ENCODE peak calls at places on chromosomes 6 and 20, in five cellular contexts. U, M, A, P and J are unnamed samples.
A peak's percentile ranks its signal among the peaks of the same experiment; 100 is the strongest.

GRCh38 chr6:166987448-166987847 is 11.7 kb upstream of the CEP43 start:
- DNase-seq in P (no peak), U (no peak), A (no peak), M (no peak), J (no peak)

GRCh38 chr6:111573892-111574800 is 31.5 kb downstream of the TRAF3IP2 start:
- DNase-seq in A (peak; percentile 79), P (no peak), U (no peak), M (peak; percentile 87), J (no peak)

GRCh38 chr20:38063911-38064310 is 30.4 kb downstream of the RPRD1B start:
- DNase-seq in A (no peak), M (no peak), P (no peak), U (no peak), J (no peak)

GRCh38 chr20:33311989-33312388 is 29.0 kb downstream of the BPIFB1 start:
- DNase-seq in M (no peak), A (no peak), U (no peak), P (no peak), J (no peak)

GRCh38 chr6:11245406-11245990 is 13.0 kb upstream of the NEDD9 start:
- DNase-seq in M (no peak), A (no peak), U (no peak), P (no peak), J (no peak)

GRCh38 chr6:119116712-119117281 is 38.3 kb upstream of the FAM184A start:
- DNase-seq in A (no peak), U (no peak), M (peak; percentile 2), P (no peak), J (peak; percentile 39)

GRCh38 chr20:52105573-52106422 is 85.8 kb downstream of the ZFP64 start:
- DNase-seq in U (no peak), P (no peak), A (peak; percentile 17), M (peak; percentile 40), J (peak; percentile 60)

GRCh38 chr20:46354920-46355654 is 46.8 kb upstream of the CDH22 start:
- DNase-seq in P (no peak), U (no peak), M (no peak), A (no peak), J (no peak)

GRCh38 chr6:152682141-152682540 is 15.6 kb upstream of the MYCT1 start:
- DNase-seq in M (no peak), P (no peak), A (no peak), U (no peak), J (no peak)

GRCh38 chr6:20954325-20954724 is 420.1 kb downstream of the CDKAL1 start:
- DNase-seq in A (no peak), U (no peak), P (no peak), M (peak; percentile 10), J (no peak)

GRCh38 chr6:28803337-28803709 is 120.5 kb downstream of the TRIM27 start:
- DNase-seq in A (no peak), U (no peak), M (no peak), P (no peak), J (no peak)

GRCh38 chr6:28769626-28770402 is 154.0 kb downstream of the TRIM27 start:
- DNase-seq in A (peak; percentile 87), U (no peak), M (no peak), P (no peak), J (no peak)

GRCh38 chr20:62285151-62285550 is 17.6 kb upstream of the ADRM1 start:
- DNase-seq in U (no peak), P (no peak), M (no peak), A (no peak), J (no peak)

GRCh38 chr6:4599924-4600323 is 176.3 kb upstream of the CDYL start:
- DNase-seq in M (peak; percentile 89), P (no peak), U (no peak), A (peak; percentile 87), J (no peak)

GRCh38 chr6:161637658-161638057 is 363.8 kb upstream of the AGPAT4 start:
- DNase-seq in M (no peak), U (no peak), A (no peak), P (no peak), J (no peak)

GRCh38 chr6:63634630-63635029 is 972 bp upstream of the PHF3 start:
- DNase-seq in M (no peak), U (no peak), A (no peak), P (no peak), J (no peak)

GRCh38 chr6:132798820-132799538 is 542 bp upstream of the SLC18B1 start:
- DNase-seq in M (peak; percentile 86), P (peak; percentile 51), U (peak; percentile 64), A (peak; percentile 49), J (peak; percentile 83)

GRCh38 chr6:28981391-28981832 is 23.7 kb downstream of the ZNF311 start:
- DNase-seq in P (peak; percentile 78), A (peak; percentile 62), M (no peak), U (no peak), J (peak; percentile 84)

GRCh38 chr6:113672691-113673149 is 184.4 kb upstream of the MARCKS start:
- DNase-seq in U (no peak), A (peak; percentile 36), M (peak; percentile 51), P (peak; percentile 32), J (no peak)

GRCh38 chr6:122657601-122658000 is 47.4 kb downstream of the PKIB start:
- DNase-seq in M (no peak), U (no peak), A (no peak), P (no peak), J (no peak)

DNA sequence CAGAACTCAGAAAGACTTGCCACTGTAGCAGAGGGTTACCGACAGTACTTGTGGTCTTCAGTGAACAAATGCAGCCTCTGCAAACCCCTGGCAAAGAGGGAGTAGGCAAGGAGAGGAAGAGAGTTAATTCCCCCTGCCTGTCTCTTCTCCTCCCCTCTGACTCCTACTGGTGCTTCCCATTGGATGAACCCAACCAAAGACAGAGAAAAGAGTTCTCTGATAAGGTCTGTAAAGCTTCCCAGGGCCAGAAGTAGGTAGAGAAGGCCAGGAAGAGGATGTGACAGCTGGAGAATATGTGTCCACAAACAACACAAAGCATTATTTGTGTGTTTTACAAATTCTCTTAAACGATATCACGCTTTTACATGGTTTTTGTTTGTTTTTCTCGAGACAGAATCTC is 72.8 kb upstream of the SHLD1 start:
- DNase-seq in P (no peak), M (no peak), A (no peak), U (no peak), J (no peak)
- TF ChIP-seq CTCF in P (no peak), M (no peak), A (no peak), U (no peak), J (no peak)

DNA sequence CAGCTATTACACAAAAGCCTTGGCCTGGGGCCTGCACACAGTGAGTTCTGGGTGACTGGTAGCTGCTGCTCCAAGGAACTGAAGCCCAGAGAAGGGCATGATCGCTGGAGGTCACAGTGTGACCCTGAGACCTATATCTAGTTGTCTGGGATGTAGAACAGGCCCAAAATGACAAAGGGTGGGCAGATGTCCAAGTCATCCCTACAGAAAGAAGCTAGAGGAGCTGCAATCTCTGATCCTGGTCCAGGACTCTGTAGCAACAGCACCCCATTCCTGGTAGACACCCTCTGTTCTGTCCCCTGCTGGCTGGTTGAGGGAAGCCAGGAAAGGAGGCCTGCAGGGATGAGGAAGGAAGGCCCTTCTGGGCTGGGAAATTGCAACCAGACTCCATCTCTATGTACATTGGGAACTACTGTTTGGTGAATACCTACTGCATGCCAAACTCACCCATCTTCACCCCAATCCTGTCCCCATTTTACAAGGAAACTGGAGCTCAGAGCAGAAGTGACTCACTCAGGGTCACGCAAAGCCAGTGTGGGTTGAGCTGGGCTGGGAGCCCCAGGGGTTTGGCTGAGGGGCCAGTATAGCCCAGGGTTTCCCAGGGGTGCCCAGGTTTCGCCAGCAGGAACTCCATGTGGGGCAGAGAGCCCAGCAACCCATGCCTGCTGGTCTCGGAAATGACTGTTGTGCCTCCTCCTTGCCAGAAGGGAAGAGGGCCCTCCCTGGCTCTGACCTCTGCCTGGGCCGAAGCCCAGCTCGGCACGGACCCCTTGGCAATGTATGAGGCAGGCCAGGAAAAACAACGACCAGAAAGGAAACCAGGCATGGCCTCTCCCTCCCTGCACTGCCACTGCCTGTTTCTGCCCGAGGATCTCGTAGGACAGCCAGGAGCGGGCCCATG is 44.9 kb upstream of the TLDC2 start:
- DNase-seq in P (peak; percentile 62), A (peak; percentile 80), M (peak; percentile 89), U (no peak), J (no peak)
- TF ChIP-seq CTCF in P (peak; percentile 45), A (peak; percentile 77), M (peak; percentile 40), U (no peak), J (no peak)

GRCh38 chr6:67884442-67884841 is 750.6 kb upstream of the ADGRB3 start:
- DNase-seq in P (no peak), A (no peak), U (no peak), M (no peak), J (no peak)
- TF ChIP-seq CTCF in P (no peak), A (no peak), U (no peak), M (no peak), J (no peak)

DNA sequence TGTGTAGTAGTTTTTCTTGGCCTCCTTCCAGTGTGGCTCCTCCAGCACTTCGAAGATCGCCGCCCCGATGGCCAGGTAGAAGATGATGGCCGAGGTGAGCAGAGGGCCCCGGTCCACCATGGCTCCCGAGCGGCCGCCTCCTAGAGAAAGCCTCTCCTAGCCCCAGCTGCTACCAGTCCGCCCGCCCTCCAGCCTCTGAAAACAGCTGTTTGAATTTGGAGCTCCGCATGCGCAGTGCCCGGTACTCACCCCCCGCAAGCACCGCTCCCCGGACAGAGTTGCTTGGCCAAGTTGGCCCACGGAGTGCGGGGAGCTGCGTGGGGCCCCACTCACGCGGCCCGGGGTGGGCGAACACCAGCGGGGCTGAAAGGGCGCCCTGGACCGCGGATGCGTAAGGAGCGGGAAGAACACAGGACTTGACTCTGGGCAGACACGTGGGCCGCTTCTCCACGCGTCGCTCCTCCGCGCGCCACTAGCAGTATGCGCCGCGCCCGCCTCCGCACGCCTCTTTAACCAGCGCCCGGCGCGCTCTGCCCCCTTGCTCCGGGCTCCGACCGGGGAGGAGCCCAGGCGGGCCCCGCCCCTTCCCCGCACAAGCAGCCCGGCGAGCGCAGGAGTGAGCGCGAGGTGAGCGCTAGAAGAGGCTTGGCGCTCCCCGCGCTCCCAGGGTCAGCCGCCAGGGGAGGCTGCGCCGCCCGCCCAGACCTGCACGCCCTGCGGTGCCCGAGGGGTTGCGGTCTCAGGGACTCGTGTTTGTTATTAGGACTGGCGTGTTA is at the start of gene KCNK5:
- DNase-seq in M (peak; percentile 17), A (no peak), U (peak; percentile 78), P (peak; percentile 77), J (peak; percentile 93)
- TF ChIP-seq CTCF in M (peak; percentile 8), A (no peak), U (peak; percentile 20), P (peak; percentile 25), J (peak; percentile 85)

DNA sequence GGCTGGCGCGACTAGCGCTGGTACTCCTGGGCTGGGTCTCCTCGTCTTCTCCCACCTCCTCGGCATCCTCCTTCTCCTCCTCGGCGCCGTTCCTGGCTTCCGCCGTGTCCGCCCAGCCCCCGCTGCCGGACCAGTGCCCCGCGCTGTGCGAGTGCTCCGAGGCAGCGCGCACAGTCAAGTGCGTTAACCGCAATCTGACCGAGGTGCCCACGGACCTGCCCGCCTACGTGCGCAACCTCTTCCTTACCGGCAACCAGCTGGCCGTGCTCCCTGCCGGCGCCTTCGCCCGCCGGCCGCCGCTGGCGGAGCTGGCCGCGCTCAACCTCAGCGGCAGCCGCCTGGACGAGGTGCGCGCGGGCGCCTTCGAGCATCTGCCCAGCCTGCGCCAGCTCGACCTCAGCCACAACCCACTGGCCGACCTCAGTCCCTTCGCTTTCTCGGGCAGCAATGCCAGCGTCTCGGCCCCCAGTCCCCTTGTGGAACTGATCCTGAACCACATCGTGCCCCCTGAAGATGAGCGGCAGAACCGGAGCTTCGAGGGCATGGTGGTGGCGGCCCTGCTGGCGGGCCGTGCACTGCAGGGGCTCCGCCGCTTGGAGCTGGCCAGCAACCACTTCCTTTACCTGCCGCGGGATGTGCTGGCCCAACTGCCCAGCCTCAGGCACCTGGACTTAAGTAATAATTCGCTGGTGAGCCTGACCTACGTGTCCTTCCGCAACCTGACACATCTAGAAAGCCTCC is 1.6 kb downstream of the TPBG start:
- DNase-seq in A (no peak), U (no peak), P (no peak), M (peak; percentile 24), J (no peak)
- TF ChIP-seq CTCF in A (peak; percentile 42), U (no peak), P (no peak), M (no peak), J (no peak)

GRCh38 chr6:8707956-8708772 is 272.8 kb upstream of the SLC35B3 start:
- DNase-seq in P (no peak), M (no peak), U (no peak), A (peak; percentile 1), J (no peak)
- TF ChIP-seq CTCF in P (no peak), M (no peak), U (no peak), A (peak; percentile 47), J (no peak)